ENCODE peak calls at places on chromosomes 4 and X, in nine cellular contexts. U is suprapubic skin; Q is neural progenitor cell; I is tibial nerve; R is endodermal cell; F is CD4-positive, CD25-positive, alpha-beta regulatory T cell; V is CD4-positive, alpha-beta memory T cell; M is CD8-positive, alpha-beta T cell; K is adipocyte. L is an unnamed sample.

GRCh38 chr4:173413043-173413442 is 14.1 kb upstream of the SCRG1 start:
- DNase-seq in U (no peak), Q (no peak), I (peak; percentile 36), R (no peak), F (no peak), V (no peak), M (no peak), K (peak; percentile 46), L (no peak)

GRCh38 chrX:29941292-29941691 is 274.1 kb upstream of the MAGEB2 start:
- DNase-seq in U (no peak), Q (no peak), I (no peak), R (no peak), F (no peak), V (no peak), M (no peak), K (no peak), L (peak; percentile 14)

GRCh38 chr4:116520886-116521285 is 564.5 kb downstream of the TRAM1L1 start:
- DNase-seq in U (no peak), Q (no peak), I (no peak), R (no peak), F (no peak), V (no peak), M (no peak), K (no peak), L (no peak)

GRCh38 chr4:77215107-77215506 is 58.1 kb downstream of the CCNG2 start:
- DNase-seq in U (no peak), Q (no peak), I (no peak), R (no peak), F (no peak), V (no peak), M (no peak), K (no peak), L (no peak)

GRCh38 chr4:168540086-168540864 is 43.4 kb downstream of the PALLD start:
- DNase-seq in U (no peak), Q (peak; percentile 27), I (no peak), R (no peak), F (no peak), V (no peak), M (no peak), K (peak; percentile 81), L (peak; percentile 89)

GRCh38 chr4:30256105-30256828 is 463.9 kb upstream of the PCDH7 start:
- DNase-seq in U (no peak), Q (no peak), I (no peak), R (peak; percentile 50), F (no peak), V (no peak), M (no peak), K (peak; percentile 1), L (no peak)

GRCh38 chrX:14015941-14016340 is 13.8 kb downstream of the GEMIN8 start:
- DNase-seq in U (no peak), Q (no peak), I (no peak), R (no peak), F (no peak), V (no peak), M (no peak), K (peak; percentile 38), L (no peak)

GRCh38 chr4:172352351-172352750 is 539.1 kb downstream of the GALNTL6 start:
- DNase-seq in U (no peak), Q (no peak), I (no peak), R (no peak), F (no peak), V (no peak), M (no peak), K (peak; percentile 43), L (no peak)

GRCh38 chrX:56797966-56798711 is 69.1 kb downstream of the NBDY start:
- DNase-seq in U (no peak), Q (no peak), I (no peak), R (peak; percentile 31), F (no peak), V (no peak), M (peak; percentile 48), K (peak; percentile 66), L (peak; percentile 42)

GRCh38 chr4:143207555-143207954 is 22.8 kb downstream of the USP38 start:
- DNase-seq in U (no peak), Q (no peak), I (no peak), R (no peak), F (no peak), V (no peak), M (no peak), K (peak; percentile 43), L (no peak)

GRCh38 chr4:26337612-26338011 is 16.8 kb downstream of the RBPJ start:
- DNase-seq in U (no peak), Q (no peak), I (no peak), R (no peak), F (no peak), V (no peak), M (no peak), K (no peak), L (no peak)

GRCh38 chrX:44585866-44586265 is 43.2 kb upstream of the FUNDC1 start:
- DNase-seq in U (no peak), Q (no peak), I (no peak), R (no peak), F (no peak), V (no peak), M (no peak), K (no peak), L (no peak)

GRCh38 chr4:82801910-82802521 is 3.4 kb upstream of the SCD5 start:
- DNase-seq in U (no peak), Q (no peak), I (peak; percentile 53), R (no peak), F (no peak), V (no peak), M (no peak), K (peak; percentile 71), L (peak; percentile 22)

GRCh38 chr4:28277931-28278330 is 1417.3 kb downstream of the STIM2 start:
- DNase-seq in U (no peak), Q (no peak), I (no peak), R (no peak), F (no peak), V (no peak), M (no peak), K (peak; percentile 6), L (no peak)

GRCh38 chr4:74661427-74662171 is 132.7 kb downstream of the BTC start:
- DNase-seq in U (no peak), Q (no peak), I (no peak), R (no peak), F (no peak), V (no peak), M (no peak), K (peak; percentile 49), L (no peak)
- H3K4me1 ChIP-seq in U (peaks cover 6% of the 10 kb centered on the region), Q (peaks cover 13% of the 10 kb centered on the region), I (no peaks in the 10 kb centered on the region), R (no peaks in the 10 kb centered on the region), F (no peaks in the 10 kb centered on the region), V (no peaks in the 10 kb centered on the region), M (no peaks in the 10 kb centered on the region), K (peaks cover 41% of the 10 kb centered on the region), L (peaks cover 9% of the 10 kb centered on the region)

GRCh38 chr4:76214269-76214628 is 625 bp upstream of the SCARB2 start:
- DNase-seq in U (no peak), Q (no peak), I (no peak), R (no peak), F (no peak), V (no peak), M (no peak), K (no peak), L (no peak)
- H3K4me1 ChIP-seq in U (peaks cover 74% of the 10 kb centered on the region), Q (peaks cover 18% of the 10 kb centered on the region), I (peaks cover 48% of the 10 kb centered on the region), R (peaks cover 3% of the 10 kb centered on the region), F (peaks cover 20% of the 10 kb centered on the region), V (peaks cover 40% of the 10 kb centered on the region), M (peaks cover 29% of the 10 kb centered on the region), K (peaks cover 48% of the 10 kb centered on the region), L (peaks cover 26% of the 10 kb centered on the region)

DNA sequence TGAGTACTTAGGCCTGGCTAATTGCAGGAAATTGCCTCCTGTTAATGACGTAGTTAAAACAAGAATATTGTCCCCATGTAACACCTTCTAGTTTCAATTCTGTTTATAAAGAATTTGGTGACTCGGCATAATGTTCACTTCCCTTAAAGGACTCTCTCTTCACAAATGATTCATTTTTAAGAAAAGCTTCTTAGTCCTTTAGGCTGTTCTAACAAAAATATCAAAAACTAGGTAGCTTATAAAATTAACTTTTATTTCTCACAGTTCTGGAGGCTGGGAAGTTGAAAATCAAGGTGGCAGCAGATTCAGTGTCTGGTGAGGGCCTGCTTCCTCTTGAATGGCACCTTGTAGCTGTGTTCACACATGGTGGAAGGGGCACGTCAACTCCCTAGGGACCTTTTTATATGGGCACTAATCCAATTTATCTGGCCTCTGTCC is 23.8 kb downstream of the COL25A1 start:
- DNase-seq in U (no peak), Q (no peak), I (no peak), R (no peak), F (no peak), V (no peak), M (no peak), K (no peak), L (no peak)
- H3K4me1 ChIP-seq in U (no peaks in the 10 kb centered on the region), Q (peaks cover 12% of the 10 kb centered on the region), I (no peaks in the 10 kb centered on the region), R (no peaks in the 10 kb centered on the region), F (no peaks in the 10 kb centered on the region), V (no peaks in the 10 kb centered on the region), M (no peaks in the 10 kb centered on the region), K (no peaks in the 10 kb centered on the region), L (no peaks in the 10 kb centered on the region)

GRCh38 chr4:57103051-57103450 is 7.1 kb downstream of the IGFBP7 start:
- DNase-seq in U (no peak), Q (no peak), I (no peak), R (no peak), F (no peak), V (no peak), M (no peak), K (peak; percentile 46), L (no peak)

GRCh38 chr4:57100979-57101629 is 9.1 kb downstream of the IGFBP7 start:
- DNase-seq in U (no peak), Q (no peak), I (no peak), R (no peak), F (no peak), V (no peak), M (no peak), K (peak; percentile 68), L (no peak)

GRCh38 chr4:57109530-57109846 is 697 bp downstream of the IGFBP7 start:
- DNase-seq in U (no peak), Q (no peak), I (no peak), R (no peak), F (no peak), V (no peak), M (no peak), K (peak; percentile 51), L (no peak)

GRCh38 chr4:57102050-57102564 is 8.1 kb downstream of the IGFBP7 start:
- DNase-seq in U (no peak), Q (no peak), I (peak; percentile 75), R (no peak), F (no peak), V (no peak), M (no peak), K (peak; percentile 89), L (peak; percentile 89)

DNA sequence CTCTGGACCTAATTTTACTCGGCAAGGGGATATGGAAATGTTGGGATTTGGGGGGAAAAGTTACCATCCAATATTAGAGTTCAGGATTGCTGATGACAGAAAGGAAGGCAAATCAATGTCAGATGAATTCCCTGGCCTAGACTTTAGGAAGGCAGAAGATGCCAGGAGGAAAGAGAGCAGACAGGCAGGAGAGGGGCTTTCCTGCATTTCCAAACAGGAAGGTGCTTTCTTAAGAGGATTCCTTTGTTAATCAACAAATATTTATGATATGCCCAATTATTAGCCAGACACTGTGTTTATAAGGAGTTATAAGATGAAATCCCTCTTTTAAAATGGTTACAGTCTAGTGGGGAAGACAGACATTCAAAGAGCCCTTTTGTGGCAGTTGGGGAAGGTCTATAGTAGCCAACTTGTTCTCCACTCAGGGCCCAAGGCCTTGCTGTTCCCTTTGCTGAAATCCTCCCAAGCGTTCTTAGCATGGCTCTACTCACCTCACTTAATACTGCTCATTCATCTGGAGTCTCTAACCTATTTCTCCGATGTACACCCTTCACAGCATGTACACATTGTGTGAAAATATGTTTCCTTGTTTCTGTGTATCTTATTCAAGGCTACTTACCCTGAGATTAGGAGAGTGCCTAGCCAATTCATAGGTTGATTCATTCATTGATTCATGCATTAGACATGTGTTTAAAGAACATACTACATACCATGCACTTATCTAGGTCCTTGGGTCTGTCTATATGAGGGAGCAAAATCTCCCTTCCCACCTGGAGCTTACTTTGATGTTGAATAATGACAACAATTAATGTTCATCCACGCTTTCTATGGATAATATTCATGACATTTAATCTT is 5.3 kb downstream of the IGFBP7 start:
- DNase-seq in U (no peak), Q (no peak), I (no peak), R (no peak), F (no peak), V (no peak), M (no peak), K (peak; percentile 47), L (no peak)
- H3K4me1 ChIP-seq in U (peaks cover 38% of the 10 kb centered on the region), Q (peaks cover 12% of the 10 kb centered on the region), I (peaks cover 35% of the 10 kb centered on the region), R (no peaks in the 10 kb centered on the region), F (peaks cover 4% of the 10 kb centered on the region), V (no peaks in the 10 kb centered on the region), M (no peaks in the 10 kb centered on the region), K (peaks cover 34% of the 10 kb centered on the region), L (peaks cover 33% of the 10 kb centered on the region)

L was measured in astrocyte.